ENCODE peak calls at places on chromosomes 6 and 20, in seven cellular contexts. One of them, this sample, is unnamed.

GRCh38 chr6:5422321-5422915 is 161.1 kb downstream of the FARS2 start:
- DNase-seq in cardiac muscle cell: peak; percentile 32
- DNase-seq in hepatocyte: peak; percentile 53
- DNase-seq in ovary: no peak
- DNase-seq in transverse colon: peak; percentile 12
- DNase-seq in CD8-positive, alpha-beta T cell: no peak
- DNase-seq in H9: peak; percentile 71
- DNase-seq in this sample: no peak

GRCh38 chr6:15798856-15799255 is 136.0 kb upstream of the DTNBP1 start:
- DNase-seq in cardiac muscle cell: no peak
- DNase-seq in hepatocyte: no peak
- DNase-seq in ovary: no peak
- DNase-seq in transverse colon: no peak
- DNase-seq in CD8-positive, alpha-beta T cell: no peak
- DNase-seq in H9: no peak
- DNase-seq in this sample: no peak

GRCh38 chr6:137830562-137830961 is 36.5 kb upstream of the TNFAIP3 start:
- DNase-seq in cardiac muscle cell: no peak
- DNase-seq in hepatocyte: no peak
- DNase-seq in ovary: no peak
- DNase-seq in transverse colon: no peak
- DNase-seq in CD8-positive, alpha-beta T cell: no peak
- DNase-seq in H9: no peak
- DNase-seq in this sample: no peak

GRCh38 chr6:146027586-146028249 is 1.1 kb upstream of the GRM1 start:
- DNase-seq in cardiac muscle cell: peak; percentile 30
- DNase-seq in hepatocyte: no peak
- DNase-seq in ovary: no peak
- DNase-seq in transverse colon: peak; percentile 6
- DNase-seq in CD8-positive, alpha-beta T cell: no peak
- DNase-seq in H9: peak; percentile 36
- DNase-seq in this sample: no peak

GRCh38 chr20:57335392-57335791 is 5.8 kb downstream of the SPO11 start:
- DNase-seq in cardiac muscle cell: no peak
- DNase-seq in hepatocyte: no peak
- DNase-seq in ovary: no peak
- DNase-seq in transverse colon: no peak
- DNase-seq in CD8-positive, alpha-beta T cell: no peak
- DNase-seq in H9: no peak
- DNase-seq in this sample: no peak

GRCh38 chr20:44832724-44833123 is 22.4 kb upstream of the RIMS4 start:
- DNase-seq in cardiac muscle cell: no peak
- DNase-seq in hepatocyte: no peak
- DNase-seq in ovary: no peak
- DNase-seq in transverse colon: no peak
- DNase-seq in CD8-positive, alpha-beta T cell: no peak
- DNase-seq in H9: peak; percentile 39
- DNase-seq in this sample: no peak

GRCh38 chr20:8213831-8214587 is 81.9 kb downstream of the PLCB1 start:
- DNase-seq in cardiac muscle cell: no peak
- DNase-seq in hepatocyte: no peak
- DNase-seq in ovary: no peak
- DNase-seq in transverse colon: no peak
- DNase-seq in CD8-positive, alpha-beta T cell: no peak
- DNase-seq in H9: no peak
- DNase-seq in this sample: no peak

GRCh38 chr6:93675856-93676255 is 256.5 kb upstream of the EPHA7 start:
- DNase-seq in cardiac muscle cell: no peak
- DNase-seq in hepatocyte: no peak
- DNase-seq in ovary: no peak
- DNase-seq in transverse colon: no peak
- DNase-seq in CD8-positive, alpha-beta T cell: no peak
- DNase-seq in H9: no peak
- DNase-seq in this sample: no peak

GRCh38 chr20:64090165-64090564 is 6.0 kb upstream of the LKAAEAR1 start:
- DNase-seq in cardiac muscle cell: no peak
- DNase-seq in hepatocyte: no peak
- DNase-seq in ovary: no peak
- DNase-seq in transverse colon: no peak
- DNase-seq in CD8-positive, alpha-beta T cell: no peak
- DNase-seq in H9: no peak
- DNase-seq in this sample: no peak

GRCh38 chr6:138999949-139000725 is 12.1 kb upstream of the REPS1 start:
- DNase-seq in cardiac muscle cell: no peak
- DNase-seq in hepatocyte: no peak
- DNase-seq in ovary: no peak
- DNase-seq in transverse colon: no peak
- DNase-seq in CD8-positive, alpha-beta T cell: no peak
- DNase-seq in H9: no peak
- DNase-seq in this sample: no peak

GRCh38 chr6:131950767-131951575 is at the start of gene CCN2:
- DNase-seq in cardiac muscle cell: peak; percentile 91
- DNase-seq in hepatocyte: peak; percentile 92
- DNase-seq in ovary: peak; percentile 86
- DNase-seq in transverse colon: peak; percentile 84
- DNase-seq in CD8-positive, alpha-beta T cell: no peak
- DNase-seq in H9: peak; percentile 97
- DNase-seq in this sample: no peak

GRCh38 chr6:14875678-14876063 is 370.2 kb upstream of the JARID2 start:
- DNase-seq in cardiac muscle cell: no peak
- DNase-seq in hepatocyte: no peak
- DNase-seq in ovary: no peak
- DNase-seq in transverse colon: no peak
- DNase-seq in CD8-positive, alpha-beta T cell: no peak
- DNase-seq in H9: no peak
- DNase-seq in this sample: no peak

DNA sequence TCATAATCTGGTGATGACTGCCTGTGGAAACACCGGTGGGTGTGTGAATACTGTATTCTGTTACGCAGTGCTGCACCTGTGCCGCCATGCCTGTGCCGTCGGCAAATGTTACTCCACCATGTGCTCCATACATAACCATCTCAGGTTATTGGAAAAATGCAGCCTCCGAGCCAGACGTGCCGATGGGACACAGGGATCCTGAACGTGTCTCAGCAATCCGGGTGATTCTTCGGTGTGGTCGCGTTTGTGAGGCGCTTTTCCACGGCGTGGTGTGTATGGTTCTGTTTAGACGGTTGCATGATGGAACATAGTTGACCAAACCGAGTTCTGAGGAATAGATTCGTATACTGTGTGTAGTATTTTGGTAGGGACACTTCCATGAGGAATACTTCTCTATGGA is 130.3 kb downstream of the SMOC2 start:
- DNase-seq in cardiac muscle cell: no peak
- DNase-seq in hepatocyte: no peak
- DNase-seq in ovary: no peak
- DNase-seq in transverse colon: no peak
- DNase-seq in CD8-positive, alpha-beta T cell: no peak
- DNase-seq in H9: no peak
- DNase-seq in this sample: no peak
- H3K9me3 ChIP-seq in cardiac muscle cell: no peaks in the 10 kb centered on the region
- H3K9me3 ChIP-seq in hepatocyte: no peaks in the 10 kb centered on the region
- H3K9me3 ChIP-seq in ovary: no peaks in the 10 kb centered on the region
- H3K9me3 ChIP-seq in transverse colon: no peaks in the 10 kb centered on the region
- H3K9me3 ChIP-seq in CD8-positive, alpha-beta T cell: no peaks in the 10 kb centered on the region
- H3K9me3 ChIP-seq in H9: no peaks in the 10 kb centered on the region
- H3K9me3 ChIP-seq in this sample: no peaks in the 10 kb centered on the region

GRCh38 chr20:62305765-62306431 is 3.1 kb downstream of the ADRM1 start:
- DNase-seq in cardiac muscle cell: no peak
- DNase-seq in hepatocyte: no peak
- DNase-seq in ovary: no peak
- DNase-seq in transverse colon: no peak
- DNase-seq in CD8-positive, alpha-beta T cell: peak; percentile 1
- DNase-seq in H9: no peak
- DNase-seq in this sample: no peak

GRCh38 chr20:62305149-62305764 is 2.5 kb downstream of the ADRM1 start:
- DNase-seq in cardiac muscle cell: no peak
- DNase-seq in hepatocyte: no peak
- DNase-seq in ovary: no peak
- DNase-seq in transverse colon: no peak
- DNase-seq in CD8-positive, alpha-beta T cell: peak; percentile 20
- DNase-seq in H9: no peak
- DNase-seq in this sample: no peak

GRCh38 chr20:62303049-62303326 is 191 bp downstream of the ADRM1 start:
- DNase-seq in cardiac muscle cell: no peak
- DNase-seq in hepatocyte: no peak
- DNase-seq in ovary: no peak
- DNase-seq in transverse colon: no peak
- DNase-seq in CD8-positive, alpha-beta T cell: no peak
- DNase-seq in H9: no peak
- DNase-seq in this sample: no peak

GRCh38 chr20:62303327-62304226 is 780 bp downstream of the ADRM1 start:
- DNase-seq in cardiac muscle cell: peak; percentile 56
- DNase-seq in hepatocyte: peak; percentile 48
- DNase-seq in ovary: no peak
- DNase-seq in transverse colon: peak; percentile 23
- DNase-seq in CD8-positive, alpha-beta T cell: peak; percentile 20
- DNase-seq in H9: peak; percentile 31
- DNase-seq in this sample: no peak

DNA sequence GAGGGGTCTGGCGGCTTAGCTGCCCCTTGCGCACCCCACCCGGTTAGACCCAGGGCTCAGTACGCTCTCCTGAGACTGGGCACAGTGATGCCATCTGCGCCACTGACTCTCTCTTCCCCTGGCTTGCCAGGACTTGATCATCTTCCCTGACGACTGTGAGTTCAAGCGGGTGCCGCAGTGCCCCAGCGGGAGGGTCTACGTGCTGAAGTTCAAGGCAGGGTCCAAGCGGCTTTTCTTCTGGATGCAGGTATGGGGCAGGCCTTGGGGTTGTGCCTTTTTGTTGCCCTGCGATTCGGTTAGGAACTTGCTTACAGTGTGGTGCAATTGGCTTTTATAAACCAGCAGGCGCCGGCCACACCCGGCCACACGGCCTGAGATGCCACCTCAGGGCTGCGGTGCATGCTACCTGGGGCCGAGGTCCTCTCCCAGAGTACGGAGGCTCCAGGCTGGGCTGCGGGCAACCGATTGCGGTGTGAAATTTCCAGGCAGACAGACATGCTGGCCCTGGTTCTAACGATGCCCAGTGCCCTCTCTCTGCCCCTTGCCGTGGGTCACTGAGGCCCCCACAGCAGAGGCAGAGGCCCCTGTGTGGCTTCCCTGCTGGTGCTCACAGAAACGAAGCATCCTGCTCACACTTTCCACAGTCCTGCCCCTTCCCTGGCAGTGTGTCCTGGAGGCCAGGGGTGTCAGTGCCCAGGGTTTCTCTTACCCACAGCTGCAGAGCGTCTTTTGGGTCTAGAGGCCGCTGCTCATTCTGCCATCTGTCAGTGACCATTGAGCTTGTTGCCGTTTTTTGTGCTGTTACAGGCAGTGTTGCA is 1.7 kb downstream of the ADRM1 start:
- DNase-seq in cardiac muscle cell: no peak
- DNase-seq in hepatocyte: no peak
- DNase-seq in ovary: no peak
- DNase-seq in transverse colon: no peak
- DNase-seq in CD8-positive, alpha-beta T cell: peak; percentile 16
- DNase-seq in H9: no peak
- DNase-seq in this sample: no peak
- H3K9me3 ChIP-seq in cardiac muscle cell: no peaks in the 10 kb centered on the region
- H3K9me3 ChIP-seq in hepatocyte: no peaks in the 10 kb centered on the region
- H3K9me3 ChIP-seq in ovary: no peaks in the 10 kb centered on the region
- H3K9me3 ChIP-seq in transverse colon: no peaks in the 10 kb centered on the region
- H3K9me3 ChIP-seq in CD8-positive, alpha-beta T cell: no peaks in the 10 kb centered on the region
- H3K9me3 ChIP-seq in H9: no peaks in the 10 kb centered on the region
- H3K9me3 ChIP-seq in this sample: no peaks in the 10 kb centered on the region

GRCh38 chr20:31278178-31278577 is 20.7 kb downstream of the DEFB115 start:
- DNase-seq in cardiac muscle cell: no peak
- DNase-seq in hepatocyte: no peak
- DNase-seq in ovary: no peak
- DNase-seq in transverse colon: no peak
- DNase-seq in CD8-positive, alpha-beta T cell: no peak
- DNase-seq in H9: no peak
- DNase-seq in this sample: no peak
- H3K9me3 ChIP-seq in cardiac muscle cell: no peaks in the 10 kb centered on the region
- H3K9me3 ChIP-seq in hepatocyte: peaks cover 9% of the 10 kb centered on the region
- H3K9me3 ChIP-seq in ovary: peaks cover 7% of the 10 kb centered on the region
- H3K9me3 ChIP-seq in transverse colon: peaks cover 8% of the 10 kb centered on the region
- H3K9me3 ChIP-seq in CD8-positive, alpha-beta T cell: no peaks in the 10 kb centered on the region
- H3K9me3 ChIP-seq in H9: peaks cover 63% of the 10 kb centered on the region
- H3K9me3 ChIP-seq in this sample: no peaks in the 10 kb centered on the region

DNA sequence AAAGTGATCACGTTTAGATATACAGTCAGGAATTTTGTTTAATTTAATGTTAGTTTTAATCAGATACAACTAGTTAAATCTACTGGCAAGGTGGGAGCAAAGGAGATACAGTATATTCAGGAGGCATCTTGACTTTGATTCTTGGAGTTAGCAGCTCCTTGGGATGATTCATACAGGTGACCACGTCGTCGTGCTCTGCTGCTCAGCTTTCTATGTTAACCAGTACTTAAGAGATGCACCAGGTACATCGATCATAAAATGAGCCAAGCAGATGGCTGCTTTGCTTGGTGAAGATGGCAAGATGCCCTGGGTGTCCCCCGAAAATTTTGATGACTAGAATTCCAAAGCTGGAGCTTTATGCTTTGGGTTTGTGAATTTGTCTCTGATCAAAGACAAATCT is 64.7 kb downstream of the TBC1D7 start:
- DNase-seq in cardiac muscle cell: no peak
- DNase-seq in hepatocyte: no peak
- DNase-seq in ovary: no peak
- DNase-seq in transverse colon: no peak
- DNase-seq in CD8-positive, alpha-beta T cell: no peak
- DNase-seq in H9: no peak
- DNase-seq in this sample: no peak
- H3K9me3 ChIP-seq in cardiac muscle cell: no peaks in the 10 kb centered on the region
- H3K9me3 ChIP-seq in hepatocyte: no peaks in the 10 kb centered on the region
- H3K9me3 ChIP-seq in ovary: no peaks in the 10 kb centered on the region
- H3K9me3 ChIP-seq in transverse colon: no peaks in the 10 kb centered on the region
- H3K9me3 ChIP-seq in CD8-positive, alpha-beta T cell: no peaks in the 10 kb centered on the region
- H3K9me3 ChIP-seq in H9: no peaks in the 10 kb centered on the region
- H3K9me3 ChIP-seq in this sample: no peaks in the 10 kb centered on the region

GRCh38 chr6:168518348-168518745 is 77.4 kb downstream of the SMOC2 start:
- DNase-seq in cardiac muscle cell: no peak
- DNase-seq in hepatocyte: no peak
- DNase-seq in ovary: no peak
- DNase-seq in transverse colon: no peak
- DNase-seq in CD8-positive, alpha-beta T cell: no peak
- DNase-seq in H9: no peak
- DNase-seq in this sample: no peak
- H3K9me3 ChIP-seq in cardiac muscle cell: no peaks in the 10 kb centered on the region
- H3K9me3 ChIP-seq in hepatocyte: no peaks in the 10 kb centered on the region
- H3K9me3 ChIP-seq in ovary: no peaks in the 10 kb centered on the region
- H3K9me3 ChIP-seq in transverse colon: no peaks in the 10 kb centered on the region
- H3K9me3 ChIP-seq in CD8-positive, alpha-beta T cell: no peaks in the 10 kb centered on the region
- H3K9me3 ChIP-seq in H9: no peaks in the 10 kb centered on the region
- H3K9me3 ChIP-seq in this sample: no peaks in the 10 kb centered on the region

DNA sequence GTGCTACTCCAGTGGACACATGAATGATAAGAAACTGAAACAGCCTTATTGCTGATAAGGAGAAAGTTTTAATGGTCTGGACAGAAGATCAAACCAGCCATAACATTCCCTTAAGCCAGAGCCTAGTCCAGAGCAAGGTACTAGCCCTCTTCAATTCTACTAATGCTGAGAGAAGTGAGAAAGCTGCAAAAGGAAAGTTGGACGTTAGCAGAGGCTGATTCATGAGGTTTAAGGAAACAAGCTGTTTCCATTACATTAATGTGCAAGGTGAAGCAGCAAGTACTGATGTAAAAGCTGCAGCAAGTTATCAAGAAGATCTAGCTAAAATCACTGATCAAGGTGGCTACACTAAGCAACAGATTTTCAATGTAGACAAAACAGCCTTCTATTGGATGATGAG is 634.4 kb downstream of the KIF16B start:
- DNase-seq in cardiac muscle cell: no peak
- DNase-seq in hepatocyte: no peak
- DNase-seq in ovary: no peak
- DNase-seq in transverse colon: no peak
- DNase-seq in CD8-positive, alpha-beta T cell: no peak
- DNase-seq in H9: no peak
- DNase-seq in this sample: no peak
- H3K9me3 ChIP-seq in cardiac muscle cell: no peaks in the 10 kb centered on the region
- H3K9me3 ChIP-seq in hepatocyte: peaks cover 7% of the 10 kb centered on the region
- H3K9me3 ChIP-seq in ovary: no peaks in the 10 kb centered on the region
- H3K9me3 ChIP-seq in transverse colon: no peaks in the 10 kb centered on the region
- H3K9me3 ChIP-seq in CD8-positive, alpha-beta T cell: no peaks in the 10 kb centered on the region
- H3K9me3 ChIP-seq in H9: no peaks in the 10 kb centered on the region
- H3K9me3 ChIP-seq in this sample: no peaks in the 10 kb centered on the region